ENCODE peak calls at places on chromosomes 12 and 14, in four cellular contexts. One of them, this sample, is unnamed. For H3K36me3, the result is how much of the 10 kb centered on the place peaks cover.

GRCh38 chr14:51182166-51182565 is 57.9 kb upstream of the TMX1 start:
- DNase-seq in mucosa of descending colon: no peak
- DNase-seq in right lobe of liver: no peak
- DNase-seq in GM23338: no peak
- DNase-seq in this sample: no peak

GRCh38 chr12:68224613-68225285 is 861 bp downstream of the IL26 start:
- DNase-seq in right lobe of liver: no peak
- DNase-seq in GM23338: no peak
- DNase-seq in mucosa of descending colon: no peak
- DNase-seq in this sample: no peak

GRCh38 chr14:34234258-34234657 is 227.8 kb downstream of the SPTSSA start:
- DNase-seq in GM23338: no peak
- DNase-seq in mucosa of descending colon: no peak
- DNase-seq in right lobe of liver: no peak
- DNase-seq in this sample: no peak

GRCh38 chr12:31035944-31036665 is 37.6 kb upstream of the DDX11 start:
- DNase-seq in GM23338: no peak
- DNase-seq in right lobe of liver: no peak
- DNase-seq in mucosa of descending colon: no peak
- DNase-seq in this sample: no peak

GRCh38 chr12:15712823-15713663 is 76.1 kb downstream of the EPS8 start:
- DNase-seq in mucosa of descending colon: no peak
- DNase-seq in GM23338: no peak
- DNase-seq in right lobe of liver: peak
- DNase-seq in this sample: no peak

GRCh38 chr14:50452979-50453705 is 56.5 kb upstream of the CDKL1 start:
- DNase-seq in right lobe of liver: no peak
- DNase-seq in mucosa of descending colon: no peak
- DNase-seq in GM23338: no peak
- DNase-seq in this sample: no peak

GRCh38 chr14:104142136-104143041 is 4.0 kb downstream of the KIF26A start:
- DNase-seq in right lobe of liver: no peak
- DNase-seq in mucosa of descending colon: peak
- DNase-seq in GM23338: no peak
- DNase-seq in this sample: no peak

GRCh38 chr12:124286414-124286813 is 8.5 kb upstream of the RFLNA start:
- DNase-seq in right lobe of liver: no peak
- DNase-seq in mucosa of descending colon: peak
- DNase-seq in GM23338: no peak
- DNase-seq in this sample: no peak

GRCh38 chr12:59372971-59373370 is 222.9 kb upstream of the SLC16A7 start:
- DNase-seq in right lobe of liver: no peak
- DNase-seq in mucosa of descending colon: no peak
- DNase-seq in GM23338: peak
- DNase-seq in this sample: no peak

GRCh38 chr14:77151918-77152588 is 10.5 kb upstream of the ZDHHC22 start:
- DNase-seq in mucosa of descending colon: no peak
- DNase-seq in right lobe of liver: no peak
- DNase-seq in GM23338: peak
- DNase-seq in this sample: no peak

GRCh38 chr14:21039585-21040369 is 2.4 kb upstream of the RNASE7 start:
- DNase-seq in mucosa of descending colon: no peak
- DNase-seq in GM23338: peak
- DNase-seq in right lobe of liver: peak
- DNase-seq in this sample: no peak

GRCh38 chr14:100201701-100202100 is 37.2 kb upstream of the YY1 start:
- DNase-seq in GM23338: no peak
- DNase-seq in right lobe of liver: no peak
- DNase-seq in mucosa of descending colon: no peak
- DNase-seq in this sample: no peak

GRCh38 chr12:131231194-131231980 is 277.7 kb downstream of the ADGRD1 start:
- DNase-seq in mucosa of descending colon: no peak
- DNase-seq in GM23338: no peak
- DNase-seq in right lobe of liver: no peak
- DNase-seq in this sample: no peak

GRCh38 chr12:75998292-75999063 is 33.1 kb downstream of the PHLDA1 start:
- DNase-seq in mucosa of descending colon: no peak
- DNase-seq in right lobe of liver: no peak
- DNase-seq in GM23338: no peak
- DNase-seq in this sample: no peak

GRCh38 chr12:95784886-95785285 is 5.7 kb downstream of the NTN4 start:
- DNase-seq in mucosa of descending colon: no peak
- DNase-seq in right lobe of liver: no peak
- DNase-seq in GM23338: no peak
- DNase-seq in this sample: no peak

DNA sequence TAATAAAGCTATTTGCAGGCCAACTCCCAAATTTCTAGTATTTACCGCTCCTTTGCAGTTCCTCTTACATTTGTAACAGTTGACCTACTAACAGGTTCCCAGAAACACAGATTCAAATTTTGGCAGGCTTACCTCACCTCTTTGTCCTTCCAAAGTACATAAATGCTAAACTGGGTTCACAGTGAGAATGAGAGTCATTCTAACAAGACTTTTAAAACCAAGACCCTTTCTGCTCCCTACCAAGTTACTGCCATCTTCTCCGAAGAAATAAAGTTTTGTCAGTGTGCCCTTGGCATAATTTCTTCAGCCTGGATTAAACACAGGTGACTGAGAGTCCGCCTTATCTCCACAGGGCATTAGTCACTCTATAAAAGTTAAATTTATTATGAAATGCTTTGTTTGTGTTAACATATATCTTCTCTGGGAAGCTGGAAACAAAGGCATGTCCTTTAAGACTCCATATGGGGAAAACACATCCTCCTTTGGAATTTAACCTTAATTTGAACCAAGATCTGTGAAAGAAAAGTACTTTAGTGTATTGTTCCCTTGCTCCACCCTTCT is 28.2 kb downstream of the FOXA1 start:
- DNase-seq in right lobe of liver: no peak
- DNase-seq in mucosa of descending colon: no peak
- DNase-seq in GM23338: peak
- DNase-seq in this sample: no peak
- H3K4me3 ChIP-seq in right lobe of liver: peak
- H3K4me3 ChIP-seq in mucosa of descending colon: peak
- H3K4me3 ChIP-seq in GM23338: no peak
- H3K4me3 ChIP-seq in this sample: no peak

GRCh38 chr12:56628671-56629458 is 1.3 kb downstream of the BAZ2A start:
- DNase-seq in mucosa of descending colon: peak
- DNase-seq in right lobe of liver: peak
- DNase-seq in GM23338: peak
- DNase-seq in this sample: peak

GRCh38 chr12:56629459-56630179 is 507 bp downstream of the BAZ2A start:
- DNase-seq in GM23338: peak
- DNase-seq in mucosa of descending colon: peak
- DNase-seq in right lobe of liver: peak
- DNase-seq in this sample: peak

GRCh38 chr12:56632701-56633464 is 2.8 kb upstream of the BAZ2A start:
- DNase-seq in right lobe of liver: no peak
- DNase-seq in GM23338: no peak
- DNase-seq in mucosa of descending colon: no peak
- DNase-seq in this sample: peak

GRCh38 chr12:56631790-56632700 is 1.9 kb upstream of the BAZ2A start:
- DNase-seq in right lobe of liver: peak
- DNase-seq in GM23338: peak
- DNase-seq in mucosa of descending colon: peak
- DNase-seq in this sample: peak

DNA sequence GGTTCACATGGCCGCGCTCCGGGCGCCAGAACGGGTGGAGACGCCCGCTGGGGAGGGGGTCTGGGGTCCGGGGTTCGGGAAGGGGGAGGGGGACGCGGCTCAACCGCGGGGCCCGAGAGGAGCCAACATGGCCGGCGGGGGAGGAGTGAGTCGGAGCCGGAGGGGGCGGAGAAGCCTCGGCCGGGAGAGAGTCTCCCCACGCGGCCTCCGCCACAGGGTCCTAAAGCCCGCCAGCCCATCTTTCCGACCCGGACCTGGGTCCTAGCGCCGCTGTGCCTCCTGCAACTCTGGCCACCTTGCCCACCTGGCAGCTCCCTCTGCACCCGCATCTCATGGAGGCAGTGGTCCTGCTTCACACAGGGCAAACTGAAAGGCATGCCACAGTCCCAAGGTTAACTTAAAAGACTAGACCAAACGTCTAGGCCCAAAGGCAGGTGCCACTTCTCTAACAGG is at the start of gene BAZ2A:
- DNase-seq in GM23338: peak
- DNase-seq in mucosa of descending colon: peak
- DNase-seq in right lobe of liver: peak
- DNase-seq in this sample: peak
- TF ChIP-seq CTCF in GM23338: no peak
- TF ChIP-seq CTCF in mucosa of descending colon: no peak
- TF ChIP-seq CTCF in right lobe of liver: no peak
- TF ChIP-seq CTCF in this sample: no peak

GRCh38 chr12:108849653-108850052 is 7.7 kb downstream of the SSH1 start:
- DNase-seq in right lobe of liver: no peak
- DNase-seq in GM23338: peak
- DNase-seq in mucosa of descending colon: no peak
- DNase-seq in this sample: no peak
- H3K36me3 ChIP-seq in right lobe of liver: under half
- H3K36me3 ChIP-seq in GM23338: under half
- H3K36me3 ChIP-seq in mucosa of descending colon: under half
- H3K36me3 ChIP-seq in this sample: under half

GRCh38 chr12:120225200-120225558 is 24.3 kb upstream of the RPLP0 start:
- DNase-seq in mucosa of descending colon: peak
- DNase-seq in right lobe of liver: no peak
- DNase-seq in GM23338: no peak
- DNase-seq in this sample: no peak
- H3K4me3 ChIP-seq in mucosa of descending colon: peak
- H3K4me3 ChIP-seq in right lobe of liver: no peak
- H3K4me3 ChIP-seq in GM23338: no peak
- H3K4me3 ChIP-seq in this sample: peak

GRCh38 chr12:22459872-22460490 is 84.4 kb downstream of the C2CD5 start:
- DNase-seq in right lobe of liver: no peak
- DNase-seq in mucosa of descending colon: no peak
- DNase-seq in GM23338: peak
- DNase-seq in this sample: no peak
- TF ChIP-seq CTCF in right lobe of liver: peak
- TF ChIP-seq CTCF in mucosa of descending colon: peak
- TF ChIP-seq CTCF in GM23338: peak
- TF ChIP-seq CTCF in this sample: peak

GRCh38 chr12:21476949-21477348 is 24.5 kb downstream of the RECQL start:
- DNase-seq in right lobe of liver: no peak
- DNase-seq in mucosa of descending colon: no peak
- DNase-seq in GM23338: no peak
- DNase-seq in this sample: no peak
- H3K36me3 ChIP-seq in right lobe of liver: under half
- H3K36me3 ChIP-seq in mucosa of descending colon: under half
- H3K36me3 ChIP-seq in GM23338: under half
- H3K36me3 ChIP-seq in this sample: under half

DNA sequence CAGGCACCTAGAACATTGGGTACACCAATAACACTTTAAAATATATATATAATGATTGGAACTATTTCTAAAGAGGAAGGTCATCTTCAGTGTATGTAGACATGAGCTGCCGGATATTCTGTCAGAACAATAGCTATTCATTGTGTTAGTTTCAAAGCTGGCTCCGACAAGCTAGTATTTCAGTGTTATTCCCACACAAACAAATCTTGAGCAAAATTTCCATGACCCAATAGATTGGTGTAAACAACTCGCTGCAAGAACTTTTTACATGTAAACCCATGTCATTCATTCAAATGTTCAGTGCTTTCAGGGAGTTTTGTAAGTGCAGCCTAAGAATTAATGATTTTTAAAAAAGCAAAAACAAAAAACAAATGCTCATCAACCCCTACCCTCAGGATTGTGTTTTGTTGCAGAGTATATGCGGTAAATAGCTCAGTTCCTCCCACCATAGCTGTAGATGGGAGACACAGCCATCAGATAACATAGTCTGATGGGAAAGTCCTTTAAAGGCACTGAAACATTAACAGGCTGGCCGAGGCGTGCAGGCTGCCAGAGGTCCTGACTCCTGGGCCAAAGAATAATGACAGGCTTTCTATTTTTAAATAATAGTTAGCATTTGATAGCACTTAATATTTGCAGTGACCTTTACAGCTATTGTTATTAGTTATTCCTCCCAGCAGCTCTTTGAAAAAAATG is 150.3 kb upstream of the ARHGAP5 start:
- DNase-seq in right lobe of liver: no peak
- DNase-seq in GM23338: no peak
- DNase-seq in mucosa of descending colon: no peak
- DNase-seq in this sample: no peak
- H3K4me3 ChIP-seq in right lobe of liver: no peak
- H3K4me3 ChIP-seq in GM23338: no peak
- H3K4me3 ChIP-seq in mucosa of descending colon: no peak
- H3K4me3 ChIP-seq in this sample: no peak

GRCh38 chr12:102971227-102971626 is 13.8 kb downstream of the ASCL1 start:
- DNase-seq in right lobe of liver: no peak
- DNase-seq in GM23338: no peak
- DNase-seq in mucosa of descending colon: no peak
- DNase-seq in this sample: no peak

GRCh38 chr12:102978316-102978715 is 20.8 kb downstream of the ASCL1 start:
- DNase-seq in mucosa of descending colon: no peak
- DNase-seq in right lobe of liver: no peak
- DNase-seq in GM23338: no peak
- DNase-seq in this sample: no peak

GRCh38 chr12:102980350-102980749 is 22.9 kb downstream of the ASCL1 start:
- DNase-seq in mucosa of descending colon: no peak
- DNase-seq in right lobe of liver: no peak
- DNase-seq in GM23338: no peak
- DNase-seq in this sample: no peak

GRCh38 chr12:102973583-102973982 is 16.1 kb downstream of the ASCL1 start:
- DNase-seq in GM23338: no peak
- DNase-seq in right lobe of liver: no peak
- DNase-seq in mucosa of descending colon: no peak
- DNase-seq in this sample: no peak

DNA sequence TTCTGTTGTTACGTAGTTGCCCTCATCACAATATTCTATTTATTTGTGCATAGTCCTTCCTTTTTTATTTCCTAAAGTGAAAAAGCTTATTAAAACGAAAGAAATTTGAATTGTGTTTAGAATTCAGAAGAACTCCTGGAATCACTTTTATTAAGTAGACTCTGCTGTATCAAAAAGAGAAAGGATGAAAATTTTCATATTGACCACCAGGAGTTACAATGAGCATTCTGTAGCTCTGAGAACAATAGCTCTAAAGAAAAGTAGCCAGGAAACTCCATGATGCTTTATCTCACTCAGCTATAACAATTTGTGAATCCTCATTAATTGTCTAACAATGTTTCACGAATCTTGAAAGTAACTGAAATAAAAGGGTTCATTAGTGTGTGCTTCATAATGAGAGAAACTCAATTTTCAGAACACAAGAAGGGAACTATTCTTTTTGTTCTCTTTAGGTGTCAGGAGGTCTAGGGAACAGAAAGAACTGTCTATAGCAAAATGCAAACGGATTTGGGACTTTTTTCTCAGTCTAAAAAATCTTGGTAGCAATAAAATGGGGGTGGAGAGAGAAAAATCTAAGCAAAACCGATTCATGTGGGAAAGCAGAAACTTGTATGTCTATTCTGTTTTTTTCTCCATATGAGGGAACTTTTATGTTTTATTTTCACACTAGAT is 19.3 kb downstream of the ASCL1 start:
- DNase-seq in mucosa of descending colon: no peak
- DNase-seq in GM23338: peak
- DNase-seq in right lobe of liver: no peak
- DNase-seq in this sample: no peak
- TF ChIP-seq CTCF in mucosa of descending colon: no peak
- TF ChIP-seq CTCF in GM23338: peak
- TF ChIP-seq CTCF in right lobe of liver: no peak
- TF ChIP-seq CTCF in this sample: peak

This sample was measured in GM06990.